ENCODE peak calls at places on chromosomes 11 and 22, in nine cellular contexts. V is HCT116, R is tibial artery, D is GM23338, A is fibroblast of lung, J is lower lobe of right lung, F is AG09309, E is psoas muscle, G is cardiac muscle cell. Q is an unnamed sample.
A peak's percentile ranks its signal among the peaks of the same experiment; 100 is the strongest.

GRCh38 chr11:111612211-111612610 is 10.0 kb downstream of the SIK2 start:
- DNase-seq in V (no peak), R (no peak), D (no peak), A (peak; percentile 64), J (no peak), F (no peak), E (no peak), G (no peak), Q (no peak)

GRCh38 chr11:108647701-108648527 is 17.0 kb upstream of the DDX10 start:
- DNase-seq in V (peak; percentile 69), R (peak; percentile 85), D (peak; percentile 90), A (peak; percentile 75), J (peak; percentile 60), F (no peak), E (peak; percentile 66), G (peak; percentile 81), Q (peak; percentile 44)

GRCh38 chr11:74255741-74256369 is 55.6 kb downstream of the P4HA3 start:
- DNase-seq in V (peak; percentile 29), R (peak; percentile 71), D (peak; percentile 71), A (peak; percentile 43), J (peak; percentile 50), F (peak; percentile 16), E (no peak), G (peak; percentile 66), Q (no peak)

GRCh38 chr11:114883472-114883871 is 205.1 kb downstream of the NXPE2 start:
- DNase-seq in V (no peak), R (no peak), D (no peak), A (peak; percentile 9), J (no peak), F (no peak), E (no peak), G (no peak), Q (no peak)

GRCh38 chr22:30575011-30575671 is 676 bp upstream of the GAL3ST1 start:
- DNase-seq in V (no peak), R (peak; percentile 91), D (peak; percentile 57), A (peak; percentile 84), J (no peak), F (peak; percentile 57), E (peak; percentile 48), G (no peak), Q (peak; percentile 14)

GRCh38 chr22:40043086-40043485 is 48.3 kb downstream of the FAM83F start:
- DNase-seq in V (no peak), R (no peak), D (no peak), A (no peak), J (no peak), F (peak; percentile 40), E (peak; percentile 69), G (no peak), Q (peak; percentile 61)

GRCh38 chr11:26830218-26830617 is 108.4 kb upstream of the SLC5A12 start:
- DNase-seq in V (no peak), R (no peak), D (no peak), A (no peak), J (no peak), F (no peak), E (no peak), G (no peak), Q (no peak)

GRCh38 chr22:42805016-42805997 is 51.8 kb downstream of the ARFGAP3 start:
- DNase-seq in V (no peak), R (no peak), D (peak; percentile 34), A (no peak), J (peak; percentile 82), F (no peak), E (peak; percentile 80), G (no peak), Q (no peak)

GRCh38 chr22:49966716-49967332 is 6.3 kb downstream of the PIM3 start:
- DNase-seq in V (no peak), R (peak; percentile 75), D (no peak), A (no peak), J (peak; percentile 87), F (no peak), E (peak; percentile 82), G (peak; percentile 61), Q (no peak)

GRCh38 chr22:46262449-46263207 is 515 bp downstream of the PKDREJ start:
- DNase-seq in V (no peak), R (peak; percentile 82), D (peak; percentile 91), A (peak; percentile 56), J (peak; percentile 84), F (no peak), E (peak; percentile 85), G (peak; percentile 19), Q (no peak)

GRCh38 chr11:58922475-58922874 is 16.8 kb upstream of the GLYATL1 start:
- DNase-seq in V (no peak), R (no peak), D (no peak), A (no peak), J (no peak), F (no peak), E (no peak), G (no peak), Q (no peak)

GRCh38 chr11:87352759-87353707 is 315.3 kb downstream of the TMEM135 start:
- DNase-seq in V (peak; percentile 57), R (peak; percentile 89), D (peak; percentile 92), A (peak; percentile 77), J (peak; percentile 88), F (peak; percentile 34), E (peak; percentile 92), G (peak; percentile 88), Q (peak; percentile 29)

GRCh38 chr11:130705670-130706421 is 210.4 kb downstream of the SNX19 start:
- DNase-seq in V (no peak), R (no peak), D (no peak), A (peak; percentile 51), J (no peak), F (no peak), E (no peak), G (no peak), Q (no peak)

GRCh38 chr11:708511-708910 is 2.5 kb downstream of the EPS8L2 start:
- DNase-seq in V (no peak), R (peak; percentile 59), D (no peak), A (no peak), J (no peak), F (no peak), E (no peak), G (no peak), Q (no peak)
- H3K4me3 ChIP-seq in V (no peak overlapping the region), R (no peak overlapping the region), D (no peak overlapping the region), A (no peak overlapping the region), J (peak overlapping the region; percentile 66), F (no peak overlapping the region), E (no peak overlapping the region), G (no peak overlapping the region), Q (no peak overlapping the region)

DNA sequence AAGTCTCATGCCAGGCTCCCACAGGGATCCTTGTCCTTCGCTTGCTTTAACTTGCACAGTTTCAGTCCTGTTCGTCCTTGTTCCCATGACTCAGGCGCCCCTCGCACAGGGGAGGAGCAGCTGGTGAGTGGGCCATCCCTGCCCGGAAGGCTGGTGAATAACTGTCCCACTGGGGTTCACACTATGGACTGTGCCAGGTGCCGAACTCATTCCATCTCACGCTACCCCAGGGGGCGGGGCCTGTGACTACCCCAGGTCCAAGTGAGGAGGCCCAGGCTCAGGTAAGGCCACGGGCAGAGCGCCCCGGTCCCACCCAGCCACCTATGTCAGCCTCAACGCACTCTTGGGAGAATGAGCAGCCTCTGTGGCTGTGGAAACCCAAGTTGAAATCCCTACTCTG is 7.2 kb upstream of the CARD10 start:
- DNase-seq in V (no peak), R (no peak), D (no peak), A (peak; percentile 36), J (no peak), F (no peak), E (no peak), G (no peak), Q (peak; percentile 83)
- H3K4me3 ChIP-seq in V (no peak overlapping the region), R (no peak overlapping the region), D (no peak overlapping the region), A (no peak overlapping the region), J (no peak overlapping the region), F (no peak overlapping the region), E (no peak overlapping the region), G (no peak overlapping the region), Q (no peak overlapping the region)

DNA sequence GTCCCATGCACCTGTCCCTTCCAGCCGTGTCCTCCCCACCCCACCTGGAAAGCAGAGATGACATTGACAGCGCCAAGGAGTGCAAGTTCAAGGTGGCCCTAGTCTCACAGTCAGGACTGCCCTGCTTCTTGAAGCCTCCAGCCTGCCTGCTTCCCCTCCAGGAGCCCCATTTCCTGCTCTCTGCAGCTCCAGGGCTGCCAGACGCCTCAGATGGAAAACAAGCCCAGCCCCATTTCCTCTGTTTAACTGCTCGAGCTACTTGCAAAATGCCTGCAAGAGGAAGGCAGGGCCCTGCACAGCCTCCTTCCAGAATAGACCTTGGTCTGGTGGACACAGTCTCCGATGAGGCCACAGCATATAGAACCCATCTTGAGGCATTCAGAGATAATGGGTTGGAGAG is 5.0 kb upstream of the DGKZ start:
- DNase-seq in V (no peak), R (no peak), D (peak; percentile 69), A (no peak), J (no peak), F (no peak), E (no peak), G (no peak), Q (no peak)
- H3K4me3 ChIP-seq in V (no peak overlapping the region), R (no peak overlapping the region), D (peak overlapping the region; percentile 13), A (no peak overlapping the region), J (no peak overlapping the region), F (no peak overlapping the region), E (no peak overlapping the region), G (no peak overlapping the region), Q (no peak overlapping the region)

GRCh38 chr11:8983552-8983951 is 19.3 kb upstream of the TMEM9B start:
- DNase-seq in V (no peak), R (no peak), D (no peak), A (no peak), J (no peak), F (no peak), E (no peak), G (no peak), Q (no peak)

GRCh38 chr11:8989411-8989810 is 14.4 kb downstream of the NRIP3 start:
- DNase-seq in V (no peak), R (no peak), D (peak; percentile 22), A (peak; percentile 62), J (no peak), F (peak; percentile 40), E (no peak), G (no peak), Q (peak; percentile 15)

GRCh38 chr11:8985462-8985861 is 18.3 kb downstream of the NRIP3 start:
- DNase-seq in V (no peak), R (no peak), D (no peak), A (no peak), J (no peak), F (no peak), E (no peak), G (no peak), Q (no peak)

GRCh38 chr11:8987446-8987845 is 16.4 kb downstream of the NRIP3 start:
- DNase-seq in V (no peak), R (no peak), D (no peak), A (no peak), J (no peak), F (no peak), E (no peak), G (no peak), Q (no peak)

DNA sequence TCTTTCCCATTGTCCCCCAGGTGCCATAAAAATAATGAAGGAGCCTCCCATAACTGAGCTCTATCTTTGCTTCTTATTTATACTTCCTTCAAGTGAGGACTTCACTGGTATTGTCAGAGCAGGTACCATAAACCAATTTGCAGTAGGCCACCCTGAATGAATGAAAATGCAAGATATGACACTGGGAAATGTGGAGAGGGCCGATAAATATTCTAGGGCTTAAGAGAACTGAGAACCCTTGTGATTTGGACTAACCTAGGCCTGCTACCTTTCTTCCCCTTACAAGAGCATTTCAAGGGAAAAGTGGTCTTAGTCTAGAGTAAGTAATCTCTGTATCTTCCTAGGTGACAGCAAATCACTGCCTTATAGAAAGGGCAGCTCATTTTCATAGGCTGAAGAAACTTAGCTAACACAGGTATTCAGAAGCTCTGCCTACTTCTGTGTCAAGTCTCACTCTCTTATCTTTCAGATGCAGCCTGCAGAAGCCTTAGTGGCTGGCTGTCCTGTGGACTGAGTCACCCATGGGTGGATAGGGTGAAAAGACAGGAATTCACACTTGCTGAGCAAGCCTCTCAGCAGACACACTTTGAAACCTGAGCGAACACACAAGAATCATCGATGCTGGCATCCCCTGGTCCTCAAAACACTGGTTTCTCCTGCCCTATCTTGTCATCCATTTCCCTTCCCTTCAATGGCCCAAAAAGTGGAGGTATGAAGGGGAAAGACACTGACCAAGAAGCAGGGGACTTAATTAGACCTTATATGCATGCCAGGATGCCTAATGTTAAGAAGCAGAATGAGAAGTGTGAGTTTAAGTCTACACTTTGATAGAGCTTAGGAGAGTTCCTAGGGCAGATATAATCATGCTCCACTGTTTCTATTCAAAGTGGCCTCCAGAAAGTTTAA is 15.2 kb downstream of the NRIP3 start:
- DNase-seq in V (no peak), R (no peak), D (no peak), A (peak; percentile 74), J (no peak), F (no peak), E (no peak), G (no peak), Q (no peak)
- H3K4me3 ChIP-seq in V (no peak overlapping the region), R (no peak overlapping the region), D (no peak overlapping the region), A (no peak overlapping the region), J (no peak overlapping the region), F (no peak overlapping the region), E (no peak overlapping the region), G (no peak overlapping the region), Q (no peak overlapping the region)